ENCODE peak calls at places on chromosomes 3 and 15, in eight cellular contexts. One of them, this sample, is unnamed.

GRCh38 chr3:116201032-116201690 is 244.1 kb downstream of the LSAMP start:
- DNase-seq in activated T-cell treated with anti-CD3 and anti-CD28 coated beads for 24 hours: no peak
- DNase-seq in hypothalamus: no peak
- DNase-seq in Peyer's patch: no peak
- DNase-seq in brain microvascular endothelial cell: no peak
- DNase-seq in fibroblast of the conjunctiva: no peak
- DNase-seq in posterior vena cava: no peak
- DNase-seq in H7: no peak
- DNase-seq in this sample: no peak

GRCh38 chr3:24508423-24508839 is 13.8 kb upstream of the THRB start:
- DNase-seq in brain microvascular endothelial cell: no peak
- DNase-seq in posterior vena cava: no peak
- DNase-seq in hypothalamus: no peak
- DNase-seq in fibroblast of the conjunctiva: peak; percentile 67
- DNase-seq in H7: no peak
- DNase-seq in Peyer's patch: no peak
- DNase-seq in activated T-cell treated with anti-CD3 and anti-CD28 coated beads for 24 hours: no peak
- DNase-seq in this sample: no peak

GRCh38 chr3:13136426-13136825 is 63.2 kb upstream of the IQSEC1 start:
- DNase-seq in Peyer's patch: peak; percentile 19
- DNase-seq in hypothalamus: no peak
- DNase-seq in brain microvascular endothelial cell: no peak
- DNase-seq in activated T-cell treated with anti-CD3 and anti-CD28 coated beads for 24 hours: no peak
- DNase-seq in H7: no peak
- DNase-seq in fibroblast of the conjunctiva: no peak
- DNase-seq in posterior vena cava: no peak
- DNase-seq in this sample: no peak

GRCh38 chr3:191350389-191351090 is 20.2 kb upstream of the UTS2B start:
- DNase-seq in hypothalamus: no peak
- DNase-seq in posterior vena cava: no peak
- DNase-seq in brain microvascular endothelial cell: no peak
- DNase-seq in activated T-cell treated with anti-CD3 and anti-CD28 coated beads for 24 hours: no peak
- DNase-seq in Peyer's patch: no peak
- DNase-seq in H7: no peak
- DNase-seq in fibroblast of the conjunctiva: no peak
- DNase-seq in this sample: no peak

GRCh38 chr3:119977353-119977752 is 116.9 kb downstream of the GSK3B start:
- DNase-seq in brain microvascular endothelial cell: no peak
- DNase-seq in activated T-cell treated with anti-CD3 and anti-CD28 coated beads for 24 hours: no peak
- DNase-seq in fibroblast of the conjunctiva: no peak
- DNase-seq in hypothalamus: no peak
- DNase-seq in H7: no peak
- DNase-seq in Peyer's patch: no peak
- DNase-seq in posterior vena cava: no peak
- DNase-seq in this sample: no peak

GRCh38 chr3:151259664-151260063 is 18.7 kb downstream of the P2RY14 start:
- DNase-seq in H7: no peak
- DNase-seq in Peyer's patch: no peak
- DNase-seq in posterior vena cava: no peak
- DNase-seq in activated T-cell treated with anti-CD3 and anti-CD28 coated beads for 24 hours: no peak
- DNase-seq in fibroblast of the conjunctiva: no peak
- DNase-seq in brain microvascular endothelial cell: no peak
- DNase-seq in hypothalamus: no peak
- DNase-seq in this sample: no peak

GRCh38 chr3:17840651-17841050 is 98.2 kb upstream of the TBC1D5 start:
- DNase-seq in brain microvascular endothelial cell: no peak
- DNase-seq in posterior vena cava: no peak
- DNase-seq in H7: no peak
- DNase-seq in Peyer's patch: no peak
- DNase-seq in activated T-cell treated with anti-CD3 and anti-CD28 coated beads for 24 hours: no peak
- DNase-seq in hypothalamus: no peak
- DNase-seq in fibroblast of the conjunctiva: no peak
- DNase-seq in this sample: no peak

GRCh38 chr3:37457392-37458065 is 283.1 kb upstream of the LRRFIP2 start:
- DNase-seq in posterior vena cava: no peak
- DNase-seq in H7: peak; percentile 32
- DNase-seq in Peyer's patch: no peak
- DNase-seq in fibroblast of the conjunctiva: no peak
- DNase-seq in brain microvascular endothelial cell: peak; percentile 15
- DNase-seq in hypothalamus: no peak
- DNase-seq in activated T-cell treated with anti-CD3 and anti-CD28 coated beads for 24 hours: no peak
- DNase-seq in this sample: no peak

GRCh38 chr3:144031938-144032337 is 60.3 kb downstream of the DIPK2A start:
- DNase-seq in H7: no peak
- DNase-seq in posterior vena cava: peak; percentile 79
- DNase-seq in fibroblast of the conjunctiva: peak; percentile 2
- DNase-seq in hypothalamus: peak; percentile 63
- DNase-seq in brain microvascular endothelial cell: no peak
- DNase-seq in Peyer's patch: no peak
- DNase-seq in activated T-cell treated with anti-CD3 and anti-CD28 coated beads for 24 hours: no peak
- DNase-seq in this sample: peak; percentile 19

GRCh38 chr15:73069109-73069508 is 16.8 kb downstream of the NEO1 start:
- DNase-seq in activated T-cell treated with anti-CD3 and anti-CD28 coated beads for 24 hours: no peak
- DNase-seq in posterior vena cava: no peak
- DNase-seq in Peyer's patch: no peak
- DNase-seq in fibroblast of the conjunctiva: no peak
- DNase-seq in brain microvascular endothelial cell: no peak
- DNase-seq in H7: no peak
- DNase-seq in hypothalamus: no peak
- DNase-seq in this sample: no peak

GRCh38 chr15:60074181-60074885 is 70.2 kb downstream of the FOXB1 start:
- DNase-seq in hypothalamus: no peak
- DNase-seq in brain microvascular endothelial cell: peak; percentile 24
- DNase-seq in activated T-cell treated with anti-CD3 and anti-CD28 coated beads for 24 hours: no peak
- DNase-seq in fibroblast of the conjunctiva: no peak
- DNase-seq in H7: no peak
- DNase-seq in Peyer's patch: no peak
- DNase-seq in posterior vena cava: no peak
- DNase-seq in this sample: no peak

GRCh38 chr15:41291065-41291631 is 41.2 kb downstream of the OIP5 start:
- DNase-seq in Peyer's patch: peak; percentile 53
- DNase-seq in H7: no peak
- DNase-seq in fibroblast of the conjunctiva: no peak
- DNase-seq in brain microvascular endothelial cell: no peak
- DNase-seq in activated T-cell treated with anti-CD3 and anti-CD28 coated beads for 24 hours: no peak
- DNase-seq in posterior vena cava: no peak
- DNase-seq in hypothalamus: no peak
- DNase-seq in this sample: no peak

GRCh38 chr3:26984601-26985000 is 362.0 kb downstream of the LRRC3B start:
- DNase-seq in activated T-cell treated with anti-CD3 and anti-CD28 coated beads for 24 hours: no peak
- DNase-seq in brain microvascular endothelial cell: no peak
- DNase-seq in fibroblast of the conjunctiva: no peak
- DNase-seq in posterior vena cava: no peak
- DNase-seq in hypothalamus: no peak
- DNase-seq in Peyer's patch: no peak
- DNase-seq in H7: no peak
- DNase-seq in this sample: no peak

GRCh38 chr3:142904639-142905441 is 16.0 kb upstream of the PCOLCE2 start:
- DNase-seq in activated T-cell treated with anti-CD3 and anti-CD28 coated beads for 24 hours: no peak
- DNase-seq in brain microvascular endothelial cell: no peak
- DNase-seq in Peyer's patch: peak; percentile 80
- DNase-seq in fibroblast of the conjunctiva: no peak
- DNase-seq in posterior vena cava: no peak
- DNase-seq in H7: peak; percentile 66
- DNase-seq in hypothalamus: no peak
- DNase-seq in this sample: no peak

GRCh38 chr15:86834115-86834863 is 754.6 kb downstream of the AGBL1 start:
- DNase-seq in posterior vena cava: no peak
- DNase-seq in brain microvascular endothelial cell: no peak
- DNase-seq in Peyer's patch: no peak
- DNase-seq in H7: no peak
- DNase-seq in activated T-cell treated with anti-CD3 and anti-CD28 coated beads for 24 hours: no peak
- DNase-seq in hypothalamus: no peak
- DNase-seq in fibroblast of the conjunctiva: no peak
- DNase-seq in this sample: no peak

GRCh38 chr3:20035019-20035418 is 5.2 kb upstream of the KAT2B start:
- DNase-seq in posterior vena cava: no peak
- DNase-seq in Peyer's patch: no peak
- DNase-seq in brain microvascular endothelial cell: no peak
- DNase-seq in hypothalamus: no peak
- DNase-seq in fibroblast of the conjunctiva: no peak
- DNase-seq in activated T-cell treated with anti-CD3 and anti-CD28 coated beads for 24 hours: no peak
- DNase-seq in H7: no peak
- DNase-seq in this sample: no peak

GRCh38 chr15:65484876-65485275 is 32.6 kb downstream of the DPP8 start:
- DNase-seq in Peyer's patch: no peak
- DNase-seq in brain microvascular endothelial cell: no peak
- DNase-seq in H7: no peak
- DNase-seq in fibroblast of the conjunctiva: no peak
- DNase-seq in hypothalamus: no peak
- DNase-seq in posterior vena cava: no peak
- DNase-seq in activated T-cell treated with anti-CD3 and anti-CD28 coated beads for 24 hours: no peak
- DNase-seq in this sample: no peak

GRCh38 chr3:123626881-123627280 is 42.0 kb upstream of the HACD2 start:
- DNase-seq in hypothalamus: no peak
- DNase-seq in activated T-cell treated with anti-CD3 and anti-CD28 coated beads for 24 hours: no peak
- DNase-seq in fibroblast of the conjunctiva: no peak
- DNase-seq in posterior vena cava: no peak
- DNase-seq in H7: no peak
- DNase-seq in Peyer's patch: no peak
- DNase-seq in brain microvascular endothelial cell: no peak
- DNase-seq in this sample: no peak

GRCh38 chr3:139044366-139045210 is at the start of gene PRR23C:
- DNase-seq in fibroblast of the conjunctiva: no peak
- DNase-seq in posterior vena cava: no peak
- DNase-seq in brain microvascular endothelial cell: no peak
- DNase-seq in activated T-cell treated with anti-CD3 and anti-CD28 coated beads for 24 hours: no peak
- DNase-seq in Peyer's patch: no peak
- DNase-seq in hypothalamus: no peak
- DNase-seq in H7: peak; percentile 49
- DNase-seq in this sample: no peak

GRCh38 chr3:68479779-68480178 is 452.6 kb downstream of the TAFA4 start:
- DNase-seq in Peyer's patch: no peak
- DNase-seq in H7: no peak
- DNase-seq in posterior vena cava: no peak
- DNase-seq in fibroblast of the conjunctiva: no peak
- DNase-seq in activated T-cell treated with anti-CD3 and anti-CD28 coated beads for 24 hours: no peak
- DNase-seq in hypothalamus: no peak
- DNase-seq in brain microvascular endothelial cell: no peak
- DNase-seq in this sample: no peak

GRCh38 chr3:45787551-45787950 is 8.8 kb downstream of the SLC6A20 start:
- DNase-seq in fibroblast of the conjunctiva: no peak
- DNase-seq in Peyer's patch: no peak
- DNase-seq in hypothalamus: no peak
- DNase-seq in posterior vena cava: no peak
- DNase-seq in brain microvascular endothelial cell: no peak
- DNase-seq in activated T-cell treated with anti-CD3 and anti-CD28 coated beads for 24 hours: no peak
- DNase-seq in H7: no peak
- DNase-seq in this sample: no peak

GRCh38 chr3:135258916-135259315 is 463.9 kb downstream of the EPHB1 start:
- DNase-seq in brain microvascular endothelial cell: no peak
- DNase-seq in fibroblast of the conjunctiva: no peak
- DNase-seq in posterior vena cava: no peak
- DNase-seq in hypothalamus: no peak
- DNase-seq in activated T-cell treated with anti-CD3 and anti-CD28 coated beads for 24 hours: no peak
- DNase-seq in H7: no peak
- DNase-seq in Peyer's patch: no peak
- DNase-seq in this sample: no peak